ENCODE peak calls at places on chromosomes 16 and 17, in ten cellular contexts. One of them, this sample, is unnamed.

GRCh38 chr16:71542377-71542776 is 16.2 kb downstream of the CHST4 start:
- DNase-seq in CD8-positive, alpha-beta memory T cell: peak
- DNase-seq in astrocyte: no peak
- DNase-seq in C1 segment of cervical spinal cord: no peak
- DNase-seq in body of pancreas: peak
- DNase-seq in ELR: peak
- DNase-seq in HCEC 1CT: peak
- DNase-seq in tibial nerve: peak
- DNase-seq in mesenchymal stem cell: peak
- DNase-seq in effector memory CD8-positive, alpha-beta T cell: peak
- DNase-seq in this sample: peak

GRCh38 chr17:62679866-62680377 is 52.5 kb downstream of the MRC2 start:
- DNase-seq in CD8-positive, alpha-beta memory T cell: no peak
- DNase-seq in astrocyte: no peak
- DNase-seq in C1 segment of cervical spinal cord: no peak
- DNase-seq in body of pancreas: no peak
- DNase-seq in ELR: no peak
- DNase-seq in HCEC 1CT: no peak
- DNase-seq in tibial nerve: no peak
- DNase-seq in mesenchymal stem cell: no peak
- DNase-seq in effector memory CD8-positive, alpha-beta T cell: no peak
- DNase-seq in this sample: no peak

GRCh38 chr17:78166416-78166815 is 2.0 kb upstream of the SYNGR2 start:
- DNase-seq in CD8-positive, alpha-beta memory T cell: no peak
- DNase-seq in astrocyte: no peak
- DNase-seq in C1 segment of cervical spinal cord: no peak
- DNase-seq in body of pancreas: no peak
- DNase-seq in ELR: no peak
- DNase-seq in HCEC 1CT: no peak
- DNase-seq in tibial nerve: no peak
- DNase-seq in mesenchymal stem cell: no peak
- DNase-seq in effector memory CD8-positive, alpha-beta T cell: no peak
- DNase-seq in this sample: no peak

GRCh38 chr17:75763613-75764416 is 1.2 kb downstream of the GALK1 start:
- DNase-seq in CD8-positive, alpha-beta memory T cell: no peak
- DNase-seq in astrocyte: no peak
- DNase-seq in C1 segment of cervical spinal cord: no peak
- DNase-seq in body of pancreas: no peak
- DNase-seq in ELR: peak
- DNase-seq in HCEC 1CT: no peak
- DNase-seq in tibial nerve: no peak
- DNase-seq in mesenchymal stem cell: no peak
- DNase-seq in effector memory CD8-positive, alpha-beta T cell: no peak
- DNase-seq in this sample: no peak

GRCh38 chr17:72556944-72557826 is 436.4 kb downstream of the SOX9 start:
- DNase-seq in CD8-positive, alpha-beta memory T cell: peak
- DNase-seq in astrocyte: peak
- DNase-seq in C1 segment of cervical spinal cord: no peak
- DNase-seq in body of pancreas: peak
- DNase-seq in ELR: peak
- DNase-seq in HCEC 1CT: peak
- DNase-seq in tibial nerve: peak
- DNase-seq in mesenchymal stem cell: peak
- DNase-seq in effector memory CD8-positive, alpha-beta T cell: peak
- DNase-seq in this sample: peak

GRCh38 chr17:42519546-42520444 is 16.2 kb upstream of the NAGLU start:
- DNase-seq in CD8-positive, alpha-beta memory T cell: no peak
- DNase-seq in astrocyte: peak
- DNase-seq in C1 segment of cervical spinal cord: no peak
- DNase-seq in body of pancreas: peak
- DNase-seq in ELR: peak
- DNase-seq in HCEC 1CT: peak
- DNase-seq in tibial nerve: peak
- DNase-seq in mesenchymal stem cell: peak
- DNase-seq in effector memory CD8-positive, alpha-beta T cell: no peak
- DNase-seq in this sample: peak

GRCh38 chr17:2023692-2024571 is 1.2 kb downstream of the RTN4RL1 start:
- DNase-seq in CD8-positive, alpha-beta memory T cell: peak
- DNase-seq in astrocyte: no peak
- DNase-seq in C1 segment of cervical spinal cord: no peak
- DNase-seq in body of pancreas: peak
- DNase-seq in ELR: peak
- DNase-seq in HCEC 1CT: no peak
- DNase-seq in tibial nerve: peak
- DNase-seq in mesenchymal stem cell: peak
- DNase-seq in effector memory CD8-positive, alpha-beta T cell: peak
- DNase-seq in this sample: peak

GRCh38 chr16:89924298-89924924 is 1.3 kb downstream of the TUBB3 start:
- DNase-seq in CD8-positive, alpha-beta memory T cell: peak
- DNase-seq in astrocyte: peak
- DNase-seq in C1 segment of cervical spinal cord: no peak
- DNase-seq in body of pancreas: no peak
- DNase-seq in ELR: peak
- DNase-seq in HCEC 1CT: peak
- DNase-seq in tibial nerve: no peak
- DNase-seq in mesenchymal stem cell: peak
- DNase-seq in effector memory CD8-positive, alpha-beta T cell: peak
- DNase-seq in this sample: no peak

GRCh38 chr16:51762081-51762995 is 611.3 kb upstream of the SALL1 start:
- DNase-seq in CD8-positive, alpha-beta memory T cell: no peak
- DNase-seq in astrocyte: peak
- DNase-seq in C1 segment of cervical spinal cord: no peak
- DNase-seq in body of pancreas: peak
- DNase-seq in ELR: peak
- DNase-seq in HCEC 1CT: peak
- DNase-seq in tibial nerve: peak
- DNase-seq in mesenchymal stem cell: peak
- DNase-seq in effector memory CD8-positive, alpha-beta T cell: no peak
- DNase-seq in this sample: peak

GRCh38 chr16:76800196-76800595 is 390.8 kb upstream of the MON1B start:
- DNase-seq in CD8-positive, alpha-beta memory T cell: no peak
- DNase-seq in astrocyte: no peak
- DNase-seq in C1 segment of cervical spinal cord: no peak
- DNase-seq in body of pancreas: no peak
- DNase-seq in ELR: no peak
- DNase-seq in HCEC 1CT: no peak
- DNase-seq in tibial nerve: no peak
- DNase-seq in mesenchymal stem cell: no peak
- DNase-seq in effector memory CD8-positive, alpha-beta T cell: no peak
- DNase-seq in this sample: no peak

GRCh38 chr16:57446530-57447141 is 549 bp downstream of the CIAPIN1 start:
- DNase-seq in CD8-positive, alpha-beta memory T cell: no peak
- DNase-seq in astrocyte: peak
- DNase-seq in C1 segment of cervical spinal cord: no peak
- DNase-seq in body of pancreas: peak
- DNase-seq in ELR: peak
- DNase-seq in HCEC 1CT: peak
- DNase-seq in tibial nerve: peak
- DNase-seq in mesenchymal stem cell: peak
- DNase-seq in effector memory CD8-positive, alpha-beta T cell: no peak
- DNase-seq in this sample: no peak

GRCh38 chr17:58530655-58531054 is 16.2 kb upstream of the MTMR4 start:
- DNase-seq in CD8-positive, alpha-beta memory T cell: no peak
- DNase-seq in astrocyte: no peak
- DNase-seq in C1 segment of cervical spinal cord: no peak
- DNase-seq in body of pancreas: no peak
- DNase-seq in ELR: no peak
- DNase-seq in HCEC 1CT: no peak
- DNase-seq in tibial nerve: no peak
- DNase-seq in mesenchymal stem cell: no peak
- DNase-seq in effector memory CD8-positive, alpha-beta T cell: no peak
- DNase-seq in this sample: no peak

GRCh38 chr17:5413682-5414081 is 5.8 kb downstream of the NUP88 start:
- DNase-seq in CD8-positive, alpha-beta memory T cell: no peak
- DNase-seq in astrocyte: peak
- DNase-seq in C1 segment of cervical spinal cord: no peak
- DNase-seq in body of pancreas: no peak
- DNase-seq in ELR: peak
- DNase-seq in HCEC 1CT: peak
- DNase-seq in tibial nerve: no peak
- DNase-seq in mesenchymal stem cell: peak
- DNase-seq in effector memory CD8-positive, alpha-beta T cell: no peak
- DNase-seq in this sample: no peak

GRCh38 chr16:69033550-69033949 is 71.9 kb upstream of the HAS3 start:
- DNase-seq in CD8-positive, alpha-beta memory T cell: no peak
- DNase-seq in astrocyte: no peak
- DNase-seq in C1 segment of cervical spinal cord: no peak
- DNase-seq in body of pancreas: no peak
- DNase-seq in ELR: no peak
- DNase-seq in HCEC 1CT: no peak
- DNase-seq in tibial nerve: no peak
- DNase-seq in mesenchymal stem cell: no peak
- DNase-seq in effector memory CD8-positive, alpha-beta T cell: no peak
- DNase-seq in this sample: no peak

GRCh38 chr17:66076546-66077190 is 115.3 kb downstream of the CEP112 start:
- DNase-seq in CD8-positive, alpha-beta memory T cell: no peak
- DNase-seq in astrocyte: peak
- DNase-seq in C1 segment of cervical spinal cord: no peak
- DNase-seq in body of pancreas: no peak
- DNase-seq in ELR: peak
- DNase-seq in HCEC 1CT: no peak
- DNase-seq in tibial nerve: no peak
- DNase-seq in mesenchymal stem cell: peak
- DNase-seq in effector memory CD8-positive, alpha-beta T cell: no peak
- DNase-seq in this sample: no peak

GRCh38 chr17:43745541-43745940 is 13.1 kb downstream of the SOST start:
- DNase-seq in CD8-positive, alpha-beta memory T cell: no peak
- DNase-seq in astrocyte: no peak
- DNase-seq in C1 segment of cervical spinal cord: no peak
- DNase-seq in body of pancreas: no peak
- DNase-seq in ELR: no peak
- DNase-seq in HCEC 1CT: no peak
- DNase-seq in tibial nerve: no peak
- DNase-seq in mesenchymal stem cell: no peak
- DNase-seq in effector memory CD8-positive, alpha-beta T cell: no peak
- DNase-seq in this sample: peak

GRCh38 chr16:23948949-23949392 is 113.2 kb downstream of the PRKCB start:
- DNase-seq in CD8-positive, alpha-beta memory T cell: peak
- DNase-seq in astrocyte: no peak
- DNase-seq in C1 segment of cervical spinal cord: no peak
- DNase-seq in body of pancreas: peak
- DNase-seq in ELR: no peak
- DNase-seq in HCEC 1CT: no peak
- DNase-seq in tibial nerve: no peak
- DNase-seq in mesenchymal stem cell: no peak
- DNase-seq in effector memory CD8-positive, alpha-beta T cell: peak
- DNase-seq in this sample: no peak

GRCh38 chr17:48574523-48575065 is 3.6 kb downstream of the HOXB4 start:
- DNase-seq in CD8-positive, alpha-beta memory T cell: no peak
- DNase-seq in astrocyte: no peak
- DNase-seq in C1 segment of cervical spinal cord: no peak
- DNase-seq in body of pancreas: no peak
- DNase-seq in ELR: no peak
- DNase-seq in HCEC 1CT: no peak
- DNase-seq in tibial nerve: no peak
- DNase-seq in mesenchymal stem cell: no peak
- DNase-seq in effector memory CD8-positive, alpha-beta T cell: no peak
- DNase-seq in this sample: no peak

GRCh38 chr16:88924834-88925539 is 52.0 kb downstream of the CBFA2T3 start:
- DNase-seq in CD8-positive, alpha-beta memory T cell: no peak
- DNase-seq in astrocyte: peak
- DNase-seq in C1 segment of cervical spinal cord: no peak
- DNase-seq in body of pancreas: peak
- DNase-seq in ELR: peak
- DNase-seq in HCEC 1CT: peak
- DNase-seq in tibial nerve: no peak
- DNase-seq in mesenchymal stem cell: peak
- DNase-seq in effector memory CD8-positive, alpha-beta T cell: no peak
- DNase-seq in this sample: no peak

GRCh38 chr16:22071352-22071923 is 20.9 kb upstream of the VWA3A start:
- DNase-seq in CD8-positive, alpha-beta memory T cell: no peak
- DNase-seq in astrocyte: no peak
- DNase-seq in C1 segment of cervical spinal cord: no peak
- DNase-seq in body of pancreas: no peak
- DNase-seq in ELR: no peak
- DNase-seq in HCEC 1CT: no peak
- DNase-seq in tibial nerve: no peak
- DNase-seq in mesenchymal stem cell: no peak
- DNase-seq in effector memory CD8-positive, alpha-beta T cell: no peak
- DNase-seq in this sample: no peak

GRCh38 chr16:52976539-52977167 is 76.0 kb downstream of the CHD9NB start:
- DNase-seq in CD8-positive, alpha-beta memory T cell: no peak
- DNase-seq in astrocyte: peak
- DNase-seq in C1 segment of cervical spinal cord: no peak
- DNase-seq in body of pancreas: no peak
- DNase-seq in ELR: peak
- DNase-seq in HCEC 1CT: no peak
- DNase-seq in tibial nerve: peak
- DNase-seq in mesenchymal stem cell: peak
- DNase-seq in effector memory CD8-positive, alpha-beta T cell: no peak
- DNase-seq in this sample: no peak

GRCh38 chr16:11431915-11432465 is 86.7 kb downstream of the RMI2 start:
- DNase-seq in CD8-positive, alpha-beta memory T cell: no peak
- DNase-seq in astrocyte: no peak
- DNase-seq in C1 segment of cervical spinal cord: no peak
- DNase-seq in body of pancreas: no peak
- DNase-seq in ELR: peak
- DNase-seq in HCEC 1CT: peak
- DNase-seq in tibial nerve: no peak
- DNase-seq in mesenchymal stem cell: no peak
- DNase-seq in effector memory CD8-positive, alpha-beta T cell: no peak
- DNase-seq in this sample: no peak

GRCh38 chr17:79844869-79845600 is 5.8 kb upstream of the CBX4 start:
- DNase-seq in CD8-positive, alpha-beta memory T cell: no peak
- DNase-seq in astrocyte: no peak
- DNase-seq in C1 segment of cervical spinal cord: no peak
- DNase-seq in body of pancreas: peak
- DNase-seq in ELR: peak
- DNase-seq in HCEC 1CT: peak
- DNase-seq in tibial nerve: no peak
- DNase-seq in mesenchymal stem cell: peak
- DNase-seq in effector memory CD8-positive, alpha-beta T cell: peak
- DNase-seq in this sample: no peak

GRCh38 chr17:8542599-8542998 is 87.9 kb downstream of the MYH10 start:
- DNase-seq in CD8-positive, alpha-beta memory T cell: no peak
- DNase-seq in astrocyte: no peak
- DNase-seq in C1 segment of cervical spinal cord: no peak
- DNase-seq in body of pancreas: no peak
- DNase-seq in ELR: no peak
- DNase-seq in HCEC 1CT: no peak
- DNase-seq in tibial nerve: no peak
- DNase-seq in mesenchymal stem cell: no peak
- DNase-seq in effector memory CD8-positive, alpha-beta T cell: no peak
- DNase-seq in this sample: no peak

GRCh38 chr17:43125967-43126910 is 1.1 kb upstream of the BRCA1 start:
- DNase-seq in CD8-positive, alpha-beta memory T cell: no peak
- DNase-seq in astrocyte: no peak
- DNase-seq in C1 segment of cervical spinal cord: no peak
- DNase-seq in body of pancreas: no peak
- DNase-seq in ELR: peak
- DNase-seq in HCEC 1CT: no peak
- DNase-seq in tibial nerve: no peak
- DNase-seq in mesenchymal stem cell: no peak
- DNase-seq in effector memory CD8-positive, alpha-beta T cell: no peak
- DNase-seq in this sample: no peak

GRCh38 chr16:80517846-80518245 is 22.9 kb upstream of the DYNLRB2 start:
- DNase-seq in CD8-positive, alpha-beta memory T cell: no peak
- DNase-seq in astrocyte: no peak
- DNase-seq in C1 segment of cervical spinal cord: no peak
- DNase-seq in body of pancreas: no peak
- DNase-seq in ELR: no peak
- DNase-seq in HCEC 1CT: no peak
- DNase-seq in tibial nerve: no peak
- DNase-seq in mesenchymal stem cell: no peak
- DNase-seq in effector memory CD8-positive, alpha-beta T cell: no peak
- DNase-seq in this sample: no peak

GRCh38 chr16:88286301-88286923 is 96.3 kb upstream of the ZNF469 start:
- DNase-seq in CD8-positive, alpha-beta memory T cell: no peak
- DNase-seq in astrocyte: no peak
- DNase-seq in C1 segment of cervical spinal cord: no peak
- DNase-seq in body of pancreas: no peak
- DNase-seq in ELR: no peak
- DNase-seq in HCEC 1CT: no peak
- DNase-seq in tibial nerve: no peak
- DNase-seq in mesenchymal stem cell: no peak
- DNase-seq in effector memory CD8-positive, alpha-beta T cell: no peak
- DNase-seq in this sample: no peak